ENCODE peak calls at places on chromosome 3, in nine cellular contexts. X is ovary; S is CD4-positive, CD25-positive, alpha-beta regulatory T cell; K is fibroblast of lung; A is bronchial epithelial cell; Z is right lobe of liver; Q is ascending aorta; N is CD4-positive, alpha-beta memory T cell; P is SJSA1. O is an unnamed sample. For H3K36me3, the result is how much of the 10 kb centered on the place peaks cover.

GRCh38 chr3:21599890-21600289 is 151.1 kb downstream of the ZNF385D start:
- DNase-seq in N (no peak), S (no peak), Z (no peak), P (no peak), A (no peak), K (no peak), Q (no peak), X (no peak), O (no peak)

GRCh38 chr3:16362781-16363180 is 97.8 kb downstream of the OXNAD1 start:
- DNase-seq in Z (no peak), A (peak), X (no peak), N (no peak), K (peak), S (no peak), P (no peak), Q (peak), O (no peak)

GRCh38 chr3:162236949-162237348 is 740.3 kb downstream of the OTOL1 start:
- DNase-seq in A (no peak), S (no peak), K (no peak), Z (no peak), X (no peak), Q (no peak), N (no peak), P (no peak), O (no peak)

GRCh38 chr3:21830541-21830940 is 79.5 kb upstream of the ZNF385D start:
- DNase-seq in K (no peak), X (no peak), A (no peak), N (no peak), Q (no peak), P (no peak), S (no peak), Z (no peak), O (no peak)

GRCh38 chr3:119631529-119631928 is 28.9 kb downstream of the POPDC2 start:
- DNase-seq in Q (peak), S (no peak), N (no peak), P (no peak), K (peak), A (no peak), Z (no peak), X (no peak), O (no peak)

GRCh38 chr3:184333700-184334099 is 3.7 kb upstream of the FAM131A start:
- DNase-seq in Q (no peak), K (no peak), N (no peak), S (no peak), A (no peak), Z (no peak), X (no peak), P (no peak), O (no peak)

GRCh38 chr3:71247221-71247947 is 336.1 kb downstream of the FOXP1 start:
- DNase-seq in P (no peak), K (peak), N (no peak), S (no peak), Q (peak), Z (no peak), X (no peak), A (peak), O (no peak)

GRCh38 chr3:160629491-160629890 is 47.5 kb upstream of the ARL14 start:
- DNase-seq in Q (no peak), P (no peak), N (no peak), Z (no peak), X (no peak), S (no peak), A (no peak), K (peak), O (no peak)

GRCh38 chr3:46935168-46935858 is 41.2 kb downstream of the CCDC12 start:
- DNase-seq in Q (peak), X (peak), K (peak), A (peak), P (peak), Z (peak), S (no peak), N (no peak), O (peak)

GRCh38 chr3:39000008-39000450 is 51.7 kb downstream of the SCN11A start:
- DNase-seq in X (no peak), Z (no peak), S (peak), A (peak), K (peak), N (peak), Q (no peak), P (peak), O (no peak)

GRCh38 chr3:23884481-23884880 is 32.3 kb downstream of the NKIRAS1 start:
- DNase-seq in K (no peak), S (no peak), Z (no peak), Q (no peak), A (peak), X (no peak), N (no peak), P (no peak), O (no peak)

GRCh38 chr3:99921986-99922385 is 104.3 kb downstream of the CMSS1 start:
- DNase-seq in X (no peak), A (no peak), S (no peak), Z (no peak), N (no peak), P (no peak), K (no peak), Q (no peak), O (no peak)

GRCh38 chr3:30473374-30474051 is 132.9 kb upstream of the TGFBR2 start:
- DNase-seq in S (no peak), Q (peak), K (peak), A (peak), X (no peak), P (no peak), N (no peak), Z (no peak), O (no peak)

DNA sequence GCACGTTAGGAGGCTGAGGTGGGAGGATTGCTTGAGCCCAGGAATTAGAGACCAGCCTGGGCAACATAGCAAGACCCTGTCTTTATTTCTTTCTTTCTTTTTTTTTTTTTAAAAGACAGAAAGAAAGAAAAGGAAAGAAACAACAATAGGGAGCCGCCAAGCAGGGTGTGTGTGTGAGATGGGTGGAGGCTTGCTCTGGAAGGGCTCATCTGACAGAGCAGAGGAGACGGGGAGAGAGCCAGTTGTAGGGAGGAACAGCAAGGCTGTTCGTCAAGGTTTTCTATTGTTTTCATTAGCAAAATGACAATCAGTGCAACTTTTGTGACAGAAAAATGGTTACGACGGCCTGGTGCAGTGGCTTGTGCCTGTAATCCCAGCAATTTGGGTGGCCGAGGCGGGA is 69.3 kb downstream of the CDC25A start:
- DNase-seq in K (no peak), Q (no peak), A (no peak), S (no peak), X (no peak), P (no peak), N (no peak), Z (no peak), O (no peak)
- H3K36me3 ChIP-seq in K (under half), Q (under half), A (under half), S (under half), X (under half), P (under half), N (under half), Z (under half), O (under half)

GRCh38 chr3:169148448-169149348 is 514.8 kb downstream of the MECOM start:
- DNase-seq in S (no peak), A (peak), P (peak), K (no peak), N (no peak), X (no peak), Z (no peak), Q (no peak), O (no peak)
- H3K36me3 ChIP-seq in S (under half), A (under half), P (under half), K (under half), N (under half), X (under half), Z (under half), Q (under half), O (under half)

GRCh38 chr3:48451270-48451669 is 4.7 kb downstream of the ATRIP start:
- DNase-seq in A (no peak), S (no peak), Q (no peak), N (no peak), X (no peak), Z (no peak), K (no peak), P (no peak), O (no peak)
- H3K36me3 ChIP-seq in A (under half), S (under half), Q (under half), N (under half), X (under half), Z (under half), K (under half), P (half or more), O (under half)

GRCh38 chr3:9785602-9786001 is 6.7 kb downstream of the TADA3 start:
- DNase-seq in Q (no peak), K (no peak), P (no peak), A (no peak), S (no peak), X (no peak), Z (no peak), N (no peak), O (no peak)
- H3K36me3 ChIP-seq in Q (half or more), K (under half), P (half or more), A (under half), S (half or more), X (under half), Z (half or more), N (under half), O (under half)

DNA sequence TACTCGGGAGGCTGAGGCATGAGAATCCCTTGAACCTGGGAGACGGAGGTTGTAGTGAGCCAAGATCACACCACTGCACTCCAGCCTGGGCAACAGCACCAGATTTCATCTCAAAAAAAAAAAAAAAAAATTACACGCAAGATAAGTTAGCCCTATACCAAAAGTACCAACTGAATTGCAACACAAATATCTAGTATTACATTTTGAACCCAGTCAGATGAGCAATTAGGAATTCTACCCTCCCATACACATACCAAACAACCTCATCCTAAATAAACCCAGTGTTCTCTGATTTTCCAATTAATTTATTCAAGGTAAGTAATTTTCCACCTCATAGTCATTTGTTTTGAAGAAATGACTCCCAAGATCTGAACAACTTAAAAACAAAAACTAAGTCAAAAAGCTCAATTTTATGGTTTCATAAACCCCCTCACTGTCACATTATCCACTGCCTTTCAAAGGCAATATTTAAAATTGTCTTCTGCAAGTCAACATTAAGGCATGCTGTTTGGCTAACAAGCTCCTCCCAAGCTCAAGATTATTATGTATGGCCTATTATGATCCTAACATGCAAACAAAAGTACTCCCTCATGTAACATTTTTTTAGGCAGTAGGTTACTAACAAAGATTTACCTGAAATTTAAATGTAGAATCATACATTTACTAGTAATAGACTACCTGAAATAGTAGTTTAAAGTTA is 4.5 kb downstream of the RAF1 start:
- DNase-seq in X (no peak), P (no peak), Q (no peak), N (no peak), K (peak), Z (no peak), A (no peak), S (no peak), O (no peak)
- H3K36me3 ChIP-seq in X (under half), P (under half), Q (under half), N (under half), K (under half), Z (under half), A (under half), S (under half), O (under half)

GRCh38 chr3:53179580-53179979 is 18.6 kb downstream of the PRKCD start:
- DNase-seq in Z (no peak), A (no peak), K (no peak), Q (no peak), N (no peak), S (no peak), X (no peak), P (no peak), O (no peak)

GRCh38 chr3:53175613-53176537 is 14.9 kb downstream of the PRKCD start:
- DNase-seq in Q (no peak), X (no peak), A (no peak), P (no peak), K (no peak), S (no peak), Z (no peak), N (no peak), O (no peak)

GRCh38 chr3:53180305-53181023 is 19.5 kb downstream of the PRKCD start:
- DNase-seq in S (no peak), P (no peak), Q (no peak), Z (no peak), K (no peak), N (no peak), A (no peak), X (no peak), O (peak)

GRCh38 chr3:53181024-53181371 is 20.0 kb downstream of the PRKCD start:
- DNase-seq in Q (no peak), A (no peak), P (no peak), S (no peak), K (no peak), X (no peak), Z (no peak), N (no peak), O (no peak)

GRCh38 chr3:53178246-53178645 is 17.2 kb downstream of the PRKCD start:
- DNase-seq in P (no peak), K (no peak), Z (no peak), X (no peak), A (no peak), Q (no peak), S (no peak), N (no peak), O (peak)
- H3K36me3 ChIP-seq in P (under half), K (under half), Z (under half), X (under half), A (under half), Q (under half), S (under half), N (under half), O (under half)

DNA sequence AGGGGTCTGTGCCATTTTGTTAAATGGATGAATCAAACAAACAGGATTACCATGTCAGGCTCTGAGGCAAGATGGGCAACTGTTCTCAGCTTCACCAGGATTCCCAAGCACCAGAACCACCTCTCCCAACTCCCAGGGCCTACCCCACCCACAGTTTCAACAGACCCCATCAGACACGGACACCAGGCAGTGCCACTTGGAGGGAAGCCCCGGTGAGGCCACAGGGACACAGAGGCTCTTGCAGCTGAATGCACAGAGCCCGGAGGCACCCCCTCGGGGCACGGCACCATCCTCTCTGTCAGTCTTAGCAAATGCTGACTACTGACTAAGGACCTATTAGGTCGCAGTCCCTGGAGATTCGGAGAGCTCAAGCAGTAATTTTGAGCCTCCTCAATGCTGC is 80.0 kb downstream of the VGLL4 start:
- DNase-seq in A (no peak), Q (peak), X (no peak), N (no peak), S (no peak), P (no peak), Z (no peak), K (no peak), O (peak)
- H3K36me3 ChIP-seq in A (under half), Q (under half), X (under half), N (under half), S (under half), P (half or more), Z (under half), K (under half), O (under half)

GRCh38 chr3:130905551-130905950 is 11.7 kb downstream of the ATP2C1 start:
- DNase-seq in S (no peak), K (no peak), P (no peak), Z (no peak), A (peak), Q (no peak), X (no peak), N (no peak), O (no peak)
- H3K36me3 ChIP-seq in S (under half), K (under half), P (under half), Z (under half), A (under half), Q (under half), X (under half), N (under half), O (under half)

DNA sequence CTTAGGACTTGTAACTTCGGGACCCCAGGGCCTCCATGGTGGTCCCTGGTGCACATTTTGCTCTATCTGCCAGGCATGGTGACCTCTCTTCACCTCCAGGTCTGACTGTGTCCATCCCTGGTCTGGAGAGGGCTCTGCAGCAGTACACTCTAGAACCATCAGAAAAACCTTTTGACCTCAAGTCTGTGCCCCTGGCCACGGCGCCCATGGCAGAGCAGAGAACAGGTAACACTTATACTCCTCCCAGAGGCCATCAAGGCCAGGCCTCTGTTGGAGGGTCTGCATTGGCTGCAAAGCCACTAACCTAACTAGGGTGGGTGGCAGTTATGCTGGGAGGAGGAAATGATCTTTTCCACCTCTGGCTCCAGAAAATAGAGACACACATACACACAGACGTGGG is 10.3 kb upstream of the HMCES start:
- DNase-seq in K (no peak), N (no peak), X (no peak), Q (no peak), S (no peak), A (no peak), Z (no peak), P (no peak), O (no peak)
- H3K36me3 ChIP-seq in K (under half), N (half or more), X (under half), Q (half or more), S (half or more), A (under half), Z (half or more), P (half or more), O (half or more)

GRCh38 chr3:141570068-141570467 is 83.2 kb downstream of the RASA2 start:
- DNase-seq in Z (no peak), X (no peak), S (no peak), N (no peak), Q (no peak), K (no peak), A (peak), P (no peak), O (no peak)
- H3K36me3 ChIP-seq in Z (under half), X (under half), S (half or more), N (under half), Q (under half), K (under half), A (under half), P (under half), O (under half)

O was measured in kidney.